ENCODE peak calls at places on chromosomes 3 and 15, in nine cellular contexts. J is mammary epithelial cell, Z is bronchial epithelial cell, L is right lobe of liver, G is upper lobe of left lung, S is WERI-Rb-1, M is endodermal cell, A is heart right ventricle, Q is AG04450. U is an unnamed sample.

GRCh38 chr3:183006396-183007002 is 26.2 kb upstream of the DCUN1D1 start:
- DNase-seq in J (no peak), Z (no peak), L (no peak), G (no peak), S (no peak), M (peak; percentile 50), A (no peak), Q (no peak), U (no peak)

GRCh38 chr15:84955089-84955848 is 26.4 kb upstream of the PDE8A start:
- DNase-seq in J (peak; percentile 53), Z (peak; percentile 54), L (peak; percentile 68), G (peak; percentile 75), S (peak; percentile 79), M (peak; percentile 90), A (peak; percentile 71), Q (peak; percentile 52), U (no peak)

GRCh38 chr3:159886050-159886449 is 102.6 kb upstream of the IL12A start:
- DNase-seq in J (no peak), Z (no peak), L (no peak), G (no peak), S (no peak), M (no peak), A (no peak), Q (no peak), U (no peak)

GRCh38 chr3:11509175-11510000 is 134.3 kb downstream of the VGLL4 start:
- DNase-seq in J (no peak), Z (peak; percentile 40), L (peak; percentile 48), G (peak; percentile 63), S (peak; percentile 38), M (peak; percentile 69), A (peak; percentile 71), Q (peak; percentile 93), U (peak; percentile 42)

GRCh38 chr3:78858910-78859309 is 908.9 kb downstream of the ROBO1 start:
- DNase-seq in J (no peak), Z (no peak), L (no peak), G (no peak), S (no peak), M (no peak), A (no peak), Q (no peak), U (no peak)

GRCh38 chr15:39247574-39247973 is 333.3 kb upstream of the THBS1 start:
- DNase-seq in J (no peak), Z (no peak), L (no peak), G (no peak), S (no peak), M (no peak), A (no peak), Q (no peak), U (no peak)

GRCh38 chr3:55006277-55006676 is 78.4 kb upstream of the LRTM1 start:
- DNase-seq in J (no peak), Z (no peak), L (no peak), G (no peak), S (peak; percentile 51), M (peak; percentile 62), A (no peak), Q (no peak), U (no peak)

GRCh38 chr3:153051427-153052095 is 110.5 kb upstream of the RAP2B start:
- DNase-seq in J (peak; percentile 88), Z (peak; percentile 99), L (no peak), G (no peak), S (no peak), M (no peak), A (no peak), Q (no peak), U (peak; percentile 75)

GRCh38 chr3:5197470-5198312 is 10.2 kb downstream of the EDEM1 start:
- DNase-seq in J (peak; percentile 70), Z (peak; percentile 82), L (no peak), G (no peak), S (no peak), M (no peak), A (no peak), Q (no peak), U (no peak)

GRCh38 chr3:54988302-54989022 is 60.6 kb upstream of the LRTM1 start:
- DNase-seq in J (no peak), Z (peak; percentile 55), L (no peak), G (peak; percentile 31), S (no peak), M (no peak), A (no peak), Q (peak; percentile 85), U (no peak)

GRCh38 chr3:45832691-45833090 is 9.2 kb downstream of the LZTFL1 start:
- DNase-seq in J (peak; percentile 38), Z (peak; percentile 63), L (no peak), G (no peak), S (peak; percentile 9), M (peak; percentile 58), A (no peak), Q (no peak), U (no peak)

GRCh38 chr3:32398531-32398930 is 6.9 kb downstream of the CMTM7 start:
- DNase-seq in J (no peak), Z (no peak), L (peak; percentile 54), G (peak; percentile 74), S (no peak), M (no peak), A (peak; percentile 56), Q (no peak), U (no peak)

GRCh38 chr3:24343084-24343783 is 151.4 kb downstream of the THRB start:
- DNase-seq in J (peak; percentile 89), Z (peak; percentile 65), L (no peak), G (no peak), S (no peak), M (no peak), A (no peak), Q (no peak), U (peak; percentile 18)

GRCh38 chr3:108110965-108111364 is 20.1 kb upstream of the CD47 start:
- DNase-seq in J (no peak), Z (no peak), L (no peak), G (no peak), S (no peak), M (no peak), A (no peak), Q (no peak), U (no peak)

DNA sequence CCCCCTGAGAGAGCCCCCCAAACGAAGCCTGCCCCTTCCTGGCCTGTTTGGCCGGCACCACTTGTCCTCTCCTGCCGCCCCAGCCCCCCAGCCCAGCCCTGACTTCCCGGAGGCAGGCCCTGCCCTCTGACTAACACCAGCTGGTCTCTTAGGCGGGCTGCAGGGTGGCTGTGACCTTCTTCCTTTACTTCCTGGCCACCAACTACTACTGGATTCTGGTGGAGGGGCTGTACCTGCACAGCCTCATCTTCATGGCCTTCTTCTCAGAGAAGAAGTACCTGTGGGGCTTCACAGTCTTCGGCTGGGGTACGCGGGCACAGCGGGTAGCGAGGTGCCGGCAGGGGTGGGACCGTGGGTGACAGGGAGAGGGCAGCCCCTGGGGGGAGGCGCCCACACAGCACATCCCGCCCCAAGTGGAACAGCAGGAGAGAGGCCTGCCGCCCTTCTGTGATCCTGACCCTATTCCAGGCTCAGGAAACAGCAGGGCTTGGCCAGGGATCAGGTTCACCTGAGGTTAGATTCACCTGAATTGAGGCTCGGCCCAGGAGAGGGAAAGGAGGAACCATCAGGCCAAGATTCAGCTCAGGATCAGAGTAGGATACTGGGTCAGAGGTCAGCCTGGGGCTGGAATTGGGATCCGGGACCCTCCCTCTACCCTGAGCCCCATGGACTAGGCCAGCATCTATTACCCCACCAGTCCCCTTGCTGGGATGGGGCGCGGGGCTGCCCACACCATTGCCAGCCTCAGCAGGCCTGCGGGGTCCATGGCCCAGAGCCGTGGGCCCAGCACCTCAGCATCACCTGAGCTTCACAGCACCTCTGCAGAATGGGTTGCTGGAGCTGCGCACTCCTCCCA is 21.9 kb downstream of the PTH1R start:
- DNase-seq in J (no peak), Z (no peak), L (peak; percentile 16), G (no peak), S (no peak), M (no peak), A (no peak), Q (no peak), U (no peak)
- TF ChIP-seq CTCF in J (no peak), Z (no peak), L (no peak), G (no peak), S (no peak), M (no peak), A (no peak), Q (no peak), U (no peak)

DNA sequence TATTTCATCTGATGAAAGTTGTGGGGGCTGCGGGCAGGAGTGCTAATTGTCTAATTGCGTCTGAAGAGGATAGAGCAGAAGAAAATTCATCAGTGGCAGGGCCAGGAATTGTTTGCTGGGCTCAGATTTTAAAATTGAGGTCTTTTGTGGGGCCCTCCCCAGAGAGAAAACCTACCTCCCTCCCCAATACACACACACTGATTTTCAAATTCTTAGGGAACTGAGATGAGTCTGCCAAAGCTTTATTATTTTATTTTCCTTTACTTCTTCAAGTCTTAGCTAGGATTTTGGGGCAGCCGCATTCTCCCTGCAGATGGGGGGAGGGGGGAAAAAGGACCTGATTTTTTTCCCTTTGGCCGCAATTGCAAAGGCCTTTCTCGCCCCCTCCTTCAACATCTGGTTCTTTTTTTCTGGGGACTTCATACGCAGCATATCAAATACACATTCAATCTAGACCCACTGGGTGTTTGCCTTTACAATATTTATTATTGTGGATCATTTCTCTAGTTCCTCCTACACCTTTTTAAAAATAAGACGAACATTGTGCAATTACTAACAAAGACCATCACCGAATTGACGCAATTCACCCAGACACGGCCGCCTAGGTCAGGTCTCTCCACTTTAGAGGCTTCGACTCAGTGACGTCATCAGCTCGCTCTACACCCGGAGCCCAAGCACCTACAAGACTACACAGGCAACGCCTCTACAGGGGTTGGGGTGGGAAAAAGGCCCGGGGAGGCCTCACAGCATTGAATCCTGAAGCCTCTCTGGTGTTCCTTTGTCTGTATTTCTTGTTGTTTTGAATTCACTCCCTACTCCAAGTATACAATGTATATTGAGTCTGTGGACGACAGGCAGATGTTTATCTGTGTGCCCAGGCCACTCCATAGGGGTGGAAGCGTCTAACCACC is 16.8 kb downstream of the ZIC4 start:
- DNase-seq in J (no peak), Z (no peak), L (no peak), G (no peak), S (no peak), M (peak; percentile 74), A (no peak), Q (no peak), U (no peak)
- H3K4me3 ChIP-seq in J (no peak overlapping the region), Z (no peak overlapping the region), L (no peak overlapping the region), G (no peak overlapping the region), S (no peak overlapping the region), M (no peak overlapping the region), A (no peak overlapping the region), Q (no peak overlapping the region), U (no peak overlapping the region)

GRCh38 chr3:181730364-181730763 is 18.6 kb downstream of the SOX2 start:
- DNase-seq in J (no peak), Z (no peak), L (no peak), G (no peak), S (no peak), M (no peak), A (no peak), Q (no peak), U (no peak)
- H3K27me3 ChIP-seq in J (peaks cover 54% of the 10 kb centered on the region), Z (peaks cover 5% of the 10 kb centered on the region), L (peaks cover 16% of the 10 kb centered on the region), G (peaks cover 21% of the 10 kb centered on the region), S (peaks cover 96% of the 10 kb centered on the region), M (peaks cover 61% of the 10 kb centered on the region), A (peaks cover 83% of the 10 kb centered on the region), Q (peaks cover 35% of the 10 kb centered on the region), U (peaks cover 53% of the 10 kb centered on the region)

DNA sequence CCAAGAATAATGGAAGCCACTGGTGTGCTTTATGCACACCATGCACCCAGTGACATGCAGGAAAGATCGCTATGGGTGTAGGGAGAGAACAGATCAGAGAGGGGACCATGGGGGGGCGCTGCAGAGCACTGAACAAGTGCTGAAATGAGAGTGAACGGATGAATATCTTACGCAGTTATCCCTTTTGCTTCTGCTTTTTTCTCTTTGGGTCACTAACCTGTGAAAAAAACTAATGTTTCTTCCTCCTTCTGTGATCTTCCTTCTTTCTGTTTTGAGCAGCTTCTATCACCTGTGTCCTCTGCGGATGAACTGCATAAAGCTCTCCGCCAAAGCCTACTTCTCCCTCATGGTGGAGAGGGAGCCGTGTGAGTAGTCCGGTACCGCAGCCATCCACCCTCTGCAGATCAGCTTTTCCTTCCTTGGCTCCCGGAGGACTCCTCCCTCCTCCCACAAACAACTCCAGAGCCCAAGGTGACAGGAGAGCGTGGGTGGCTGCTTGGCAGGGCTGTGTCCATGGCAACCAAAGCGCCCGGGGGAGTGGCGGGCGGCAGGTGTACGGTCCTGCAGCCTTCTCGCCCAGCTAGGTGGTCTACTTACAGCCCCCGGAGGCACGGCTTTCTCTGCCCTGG is 106.2 kb downstream of the DGKG start:
- DNase-seq in J (peak; percentile 61), Z (peak; percentile 55), L (no peak), G (peak; percentile 40), S (peak; percentile 33), M (peak; percentile 87), A (no peak), Q (no peak), U (no peak)
- TF ChIP-seq CTCF in J (peak; percentile 21), Z (peak; percentile 26), L (no peak), G (no peak), S (peak; percentile 66), M (peak; percentile 80), A (no peak), Q (peak; percentile 5), U (peak; percentile 42)

U was measured in kidney epithelial cell.